ENCODE peak calls at places on chromosomes 2 and 18, in eight cellular contexts. One of them, this sample, is unnamed.

GRCh38 chr2:36403675-36404230 is 48.2 kb downstream of the CRIM1 start:
- DNase-seq in neural crest cell: no peak
- DNase-seq in GM13977: no peak
- DNase-seq in AG04449: peak; percentile 57
- DNase-seq in PC-3: peak; percentile 99
- DNase-seq in uterus: no peak
- DNase-seq in breast epithelium: no peak
- DNase-seq in spleen: no peak
- DNase-seq in this sample: no peak

GRCh38 chr2:120770176-120770575 is 34.5 kb downstream of the GLI2 start:
- DNase-seq in breast epithelium: no peak
- DNase-seq in neural crest cell: no peak
- DNase-seq in AG04449: no peak
- DNase-seq in PC-3: no peak
- DNase-seq in spleen: no peak
- DNase-seq in uterus: peak; percentile 14
- DNase-seq in GM13977: no peak
- DNase-seq in this sample: no peak

GRCh38 chr2:70944291-70944690 is 8.6 kb downstream of the ATP6V1B1 start:
- DNase-seq in GM13977: no peak
- DNase-seq in neural crest cell: no peak
- DNase-seq in PC-3: no peak
- DNase-seq in uterus: no peak
- DNase-seq in spleen: peak; percentile 64
- DNase-seq in AG04449: no peak
- DNase-seq in breast epithelium: no peak
- DNase-seq in this sample: no peak

GRCh38 chr18:6414118-6414722 is 491 bp downstream of the L3MBTL4 start:
- DNase-seq in GM13977: peak; percentile 95
- DNase-seq in breast epithelium: peak; percentile 63
- DNase-seq in spleen: peak; percentile 95
- DNase-seq in uterus: peak; percentile 62
- DNase-seq in AG04449: no peak
- DNase-seq in PC-3: peak; percentile 16
- DNase-seq in neural crest cell: peak; percentile 18
- DNase-seq in this sample: peak; percentile 29

GRCh38 chr2:156455366-156455975 is 19.3 kb downstream of the GPD2 start:
- DNase-seq in breast epithelium: no peak
- DNase-seq in PC-3: peak; percentile 92
- DNase-seq in uterus: no peak
- DNase-seq in spleen: no peak
- DNase-seq in neural crest cell: no peak
- DNase-seq in AG04449: no peak
- DNase-seq in GM13977: no peak
- DNase-seq in this sample: no peak

GRCh38 chr2:10389596-10389995 is 58.5 kb downstream of the ODC1 start:
- DNase-seq in GM13977: no peak
- DNase-seq in spleen: no peak
- DNase-seq in neural crest cell: no peak
- DNase-seq in AG04449: no peak
- DNase-seq in PC-3: peak; percentile 51
- DNase-seq in breast epithelium: no peak
- DNase-seq in uterus: no peak
- DNase-seq in this sample: no peak

GRCh38 chr2:32962652-32963051 is 15.9 kb downstream of the LTBP1 start:
- DNase-seq in neural crest cell: no peak
- DNase-seq in GM13977: no peak
- DNase-seq in spleen: no peak
- DNase-seq in breast epithelium: no peak
- DNase-seq in AG04449: no peak
- DNase-seq in PC-3: no peak
- DNase-seq in uterus: no peak
- DNase-seq in this sample: no peak

GRCh38 chr2:2656046-2656715 is 325.1 kb upstream of the MYT1L start:
- DNase-seq in AG04449: no peak
- DNase-seq in PC-3: no peak
- DNase-seq in breast epithelium: no peak
- DNase-seq in GM13977: no peak
- DNase-seq in neural crest cell: peak; percentile 23
- DNase-seq in uterus: no peak
- DNase-seq in spleen: peak; percentile 75
- DNase-seq in this sample: no peak

GRCh38 chr2:132941296-132942020 is 271.5 kb upstream of the LYPD1 start:
- DNase-seq in GM13977: no peak
- DNase-seq in neural crest cell: no peak
- DNase-seq in spleen: no peak
- DNase-seq in AG04449: no peak
- DNase-seq in PC-3: no peak
- DNase-seq in uterus: no peak
- DNase-seq in breast epithelium: no peak
- DNase-seq in this sample: no peak

GRCh38 chr2:218319813-218320360 is 27.6 kb upstream of the TMBIM1 start:
- DNase-seq in neural crest cell: no peak
- DNase-seq in GM13977: no peak
- DNase-seq in spleen: no peak
- DNase-seq in PC-3: no peak
- DNase-seq in uterus: no peak
- DNase-seq in breast epithelium: no peak
- DNase-seq in AG04449: no peak
- DNase-seq in this sample: no peak

GRCh38 chr2:137952586-137953129 is 11.6 kb upstream of the HNMT start:
- DNase-seq in neural crest cell: no peak
- DNase-seq in breast epithelium: no peak
- DNase-seq in PC-3: no peak
- DNase-seq in GM13977: no peak
- DNase-seq in spleen: no peak
- DNase-seq in AG04449: no peak
- DNase-seq in uterus: peak; percentile 24
- DNase-seq in this sample: no peak

GRCh38 chr18:51275712-51276473 is 78.4 kb upstream of the MEX3C start:
- DNase-seq in PC-3: no peak
- DNase-seq in breast epithelium: no peak
- DNase-seq in uterus: no peak
- DNase-seq in AG04449: no peak
- DNase-seq in neural crest cell: no peak
- DNase-seq in GM13977: no peak
- DNase-seq in spleen: no peak
- DNase-seq in this sample: no peak

DNA sequence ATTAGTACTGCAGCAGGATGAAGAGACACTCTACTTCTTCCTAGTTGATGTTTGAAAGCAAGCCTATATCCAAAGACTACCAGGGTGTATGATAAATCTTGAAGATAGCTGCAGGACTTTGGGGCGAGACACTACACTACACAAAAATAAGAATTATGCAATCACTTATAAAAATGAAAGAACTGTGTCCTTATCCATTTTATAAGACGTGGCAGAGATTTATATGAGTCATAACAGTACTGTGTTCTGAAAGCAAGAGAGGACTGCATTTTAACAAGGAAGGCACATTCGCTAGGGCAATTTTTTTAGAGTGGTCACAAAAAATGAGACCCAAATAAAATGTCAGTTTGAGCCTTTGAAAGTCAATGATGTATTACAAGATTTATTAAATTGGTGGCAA is 617.0 kb upstream of the LINC00305 start:
- DNase-seq in neural crest cell: no peak
- DNase-seq in GM13977: no peak
- DNase-seq in breast epithelium: no peak
- DNase-seq in uterus: no peak
- DNase-seq in AG04449: no peak
- DNase-seq in PC-3: peak; percentile 22
- DNase-seq in spleen: no peak
- DNase-seq in this sample: no peak
- TF ChIP-seq CTCF in neural crest cell: no peak
- TF ChIP-seq CTCF in GM13977: no peak
- TF ChIP-seq CTCF in breast epithelium: no peak
- TF ChIP-seq CTCF in uterus: no peak
- TF ChIP-seq CTCF in AG04449: no peak
- TF ChIP-seq CTCF in PC-3: no peak
- TF ChIP-seq CTCF in spleen: no peak
- TF ChIP-seq CTCF in this sample: no peak

GRCh38 chr2:9331704-9332103 is 91.6 kb downstream of the ITGB1BP1 start:
- DNase-seq in PC-3: no peak
- DNase-seq in uterus: no peak
- DNase-seq in AG04449: no peak
- DNase-seq in neural crest cell: no peak
- DNase-seq in GM13977: no peak
- DNase-seq in spleen: no peak
- DNase-seq in breast epithelium: no peak
- DNase-seq in this sample: no peak
- TF ChIP-seq CTCF in PC-3: no peak
- TF ChIP-seq CTCF in uterus: no peak
- TF ChIP-seq CTCF in AG04449: no peak
- TF ChIP-seq CTCF in neural crest cell: no peak
- TF ChIP-seq CTCF in GM13977: no peak
- TF ChIP-seq CTCF in spleen: no peak
- TF ChIP-seq CTCF in breast epithelium: no peak
- TF ChIP-seq CTCF in this sample: no peak

DNA sequence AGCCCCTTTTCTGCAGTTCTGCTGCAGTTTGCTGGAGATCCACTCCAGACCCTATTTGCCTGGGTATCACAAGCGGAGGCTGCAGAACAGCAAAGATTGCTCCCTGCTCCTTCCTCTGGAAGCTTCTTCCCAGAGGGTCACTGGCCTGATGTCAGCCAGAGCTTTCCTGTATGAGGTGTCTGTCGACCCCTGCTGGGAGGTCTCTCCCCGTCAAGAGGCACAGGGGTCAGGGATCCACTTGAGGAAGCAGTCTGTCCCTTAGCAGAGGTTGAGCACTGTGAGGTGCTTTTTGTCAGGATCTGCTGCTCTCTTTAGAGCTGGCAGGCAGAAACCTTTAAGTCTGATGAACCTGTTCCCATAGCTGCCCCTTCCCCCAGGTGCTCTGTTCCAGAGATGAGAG is 42.0 kb upstream of the MYL1 start:
- DNase-seq in spleen: no peak
- DNase-seq in uterus: no peak
- DNase-seq in GM13977: no peak
- DNase-seq in breast epithelium: no peak
- DNase-seq in AG04449: no peak
- DNase-seq in neural crest cell: no peak
- DNase-seq in PC-3: no peak
- DNase-seq in this sample: no peak
- TF ChIP-seq CTCF in spleen: no peak
- TF ChIP-seq CTCF in uterus: no peak
- TF ChIP-seq CTCF in GM13977: no peak
- TF ChIP-seq CTCF in breast epithelium: no peak
- TF ChIP-seq CTCF in AG04449: no peak
- TF ChIP-seq CTCF in neural crest cell: no peak
- TF ChIP-seq CTCF in PC-3: no peak
- TF ChIP-seq CTCF in this sample: no peak

GRCh38 chr2:62195421-62196277 is at the start of gene B3GNT2:
- DNase-seq in uterus: peak; percentile 85
- DNase-seq in spleen: peak; percentile 96
- DNase-seq in GM13977: peak; percentile 94
- DNase-seq in neural crest cell: peak; percentile 58
- DNase-seq in AG04449: no peak
- DNase-seq in breast epithelium: peak; percentile 84
- DNase-seq in PC-3: peak; percentile 72
- DNase-seq in this sample: peak; percentile 45

GRCh38 chr2:62196278-62196901 is 475 bp downstream of the B3GNT2 start:
- DNase-seq in AG04449: no peak
- DNase-seq in uterus: peak; percentile 37
- DNase-seq in neural crest cell: no peak
- DNase-seq in GM13977: peak; percentile 54
- DNase-seq in spleen: peak; percentile 95
- DNase-seq in PC-3: peak; percentile 44
- DNase-seq in breast epithelium: peak; percentile 67
- DNase-seq in this sample: no peak

GRCh38 chr2:62197609-62198236 is 1.8 kb downstream of the B3GNT2 start:
- DNase-seq in AG04449: no peak
- DNase-seq in PC-3: peak; percentile 52
- DNase-seq in GM13977: no peak
- DNase-seq in uterus: peak; percentile 22
- DNase-seq in breast epithelium: peak; percentile 62
- DNase-seq in spleen: peak; percentile 89
- DNase-seq in neural crest cell: peak; percentile 14
- DNase-seq in this sample: no peak

GRCh38 chr2:62198237-62198633 is 2.3 kb downstream of the B3GNT2 start:
- DNase-seq in AG04449: no peak
- DNase-seq in neural crest cell: no peak
- DNase-seq in breast epithelium: no peak
- DNase-seq in PC-3: no peak
- DNase-seq in GM13977: no peak
- DNase-seq in spleen: no peak
- DNase-seq in uterus: no peak
- DNase-seq in this sample: no peak

DNA sequence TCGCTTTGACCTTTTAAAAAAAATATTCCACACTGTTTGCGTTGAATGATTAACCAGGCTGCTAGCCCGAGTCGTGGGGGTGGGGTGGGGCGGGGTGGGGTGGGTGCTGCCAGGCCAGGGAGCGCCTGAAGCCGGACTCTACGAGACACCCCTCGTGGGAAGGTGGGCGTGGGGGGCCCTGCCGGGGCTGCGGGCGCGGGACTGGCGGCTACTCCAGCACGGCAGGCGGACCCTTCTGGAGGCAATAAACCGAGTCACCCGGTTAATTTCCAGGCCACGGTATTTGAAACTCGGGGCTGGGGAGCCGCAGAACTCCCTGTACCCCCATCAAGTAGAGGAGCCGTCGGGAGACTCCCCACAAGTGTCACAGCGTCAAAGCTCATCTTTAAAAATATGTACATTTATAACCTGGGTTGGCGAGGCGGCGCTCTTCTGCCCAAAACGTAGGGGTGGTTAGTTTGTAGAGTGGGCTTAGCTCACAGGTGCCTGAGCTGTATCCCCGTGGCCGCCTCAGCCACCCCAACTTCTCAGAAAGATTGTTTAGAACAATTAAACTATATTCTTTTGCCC is 1.2 kb downstream of the B3GNT2 start:
- DNase-seq in PC-3: peak; percentile 17
- DNase-seq in breast epithelium: no peak
- DNase-seq in AG04449: no peak
- DNase-seq in GM13977: peak; percentile 45
- DNase-seq in spleen: peak; percentile 89
- DNase-seq in neural crest cell: no peak
- DNase-seq in uterus: peak; percentile 22
- DNase-seq in this sample: no peak
- TF ChIP-seq CTCF in PC-3: peak; percentile 51
- TF ChIP-seq CTCF in breast epithelium: no peak
- TF ChIP-seq CTCF in AG04449: no peak
- TF ChIP-seq CTCF in GM13977: peak; percentile 48
- TF ChIP-seq CTCF in spleen: no peak
- TF ChIP-seq CTCF in neural crest cell: no peak
- TF ChIP-seq CTCF in uterus: no peak
- TF ChIP-seq CTCF in this sample: no peak

GRCh38 chr18:69636529-69637301 is 236.0 kb downstream of the DOK6 start:
- DNase-seq in neural crest cell: no peak
- DNase-seq in GM13977: no peak
- DNase-seq in spleen: no peak
- DNase-seq in PC-3: no peak
- DNase-seq in breast epithelium: no peak
- DNase-seq in AG04449: no peak
- DNase-seq in uterus: no peak
- DNase-seq in this sample: no peak
- TF ChIP-seq CTCF in neural crest cell: peak; percentile 25
- TF ChIP-seq CTCF in GM13977: peak; percentile 40
- TF ChIP-seq CTCF in spleen: peak; percentile 15
- TF ChIP-seq CTCF in PC-3: peak; percentile 52
- TF ChIP-seq CTCF in breast epithelium: no peak
- TF ChIP-seq CTCF in AG04449: peak; percentile 8
- TF ChIP-seq CTCF in uterus: no peak
- TF ChIP-seq CTCF in this sample: no peak